ENCODE peak calls at places on chromosomes 5 and 9, in seven cellular contexts. X is IMR-90, H is mesenchymal stem cell, R is H1, A is H9, P is neuronal stem cell, C is mesendoderm. E is an unnamed sample.

GRCh38 chr9:102631559-102631958 is 363.6 kb upstream of the CYLC2 start:
- DNase-seq in X (no peak), H (no peak), R (no peak), A (no peak), P (no peak), C (peak), E (peak)

GRCh38 chr9:121661328-121661727 is 9.9 kb downstream of the DAB2IP start:
- DNase-seq in X (no peak), H (no peak), R (no peak), A (no peak), P (no peak), C (no peak), E (no peak)

GRCh38 chr5:154811239-154811638 is 39.2 kb downstream of the FAXDC2 start:
- DNase-seq in X (no peak), H (no peak), R (no peak), A (no peak), P (no peak), C (no peak), E (no peak)

GRCh38 chr9:134231330-134231745 is 67.0 kb upstream of the RNU6ATAC start:
- DNase-seq in X (no peak), H (no peak), R (no peak), A (no peak), P (no peak), C (no peak), E (no peak)

GRCh38 chr9:133848471-133848870 is 110.3 kb upstream of the SARDH start:
- DNase-seq in X (no peak), H (no peak), R (no peak), A (no peak), P (no peak), C (no peak), E (no peak)

GRCh38 chr9:128762664-128763449 is 8.9 kb downstream of the ZER1 start:
- DNase-seq in X (no peak), H (no peak), R (no peak), A (no peak), P (no peak), C (no peak), E (no peak)

GRCh38 chr9:134551657-134552348 is 89.8 kb upstream of the COL5A1 start:
- DNase-seq in X (peak), H (peak), R (no peak), A (no peak), P (no peak), C (no peak), E (no peak)

GRCh38 chr5:135535820-135536801 is at the start of gene NEUROG1:
- DNase-seq in X (no peak), H (no peak), R (peak), A (peak), P (peak), C (peak), E (no peak)

GRCh38 chr9:3992924-3993323 is 306.9 kb downstream of the GLIS3 start:
- DNase-seq in X (peak), H (peak), R (no peak), A (no peak), P (no peak), C (peak), E (peak)

GRCh38 chr9:93209097-93209496 is 25.2 kb downstream of the WNK2 start:
- DNase-seq in X (no peak), H (no peak), R (no peak), A (no peak), P (no peak), C (no peak), E (no peak)

GRCh38 chr5:148912714-148913398 is 86.4 kb downstream of the ADRB2 start:
- DNase-seq in X (peak), H (peak), R (peak), A (peak), P (peak), C (peak), E (peak)

GRCh38 chr9:2655411-2655901 is 33.9 kb downstream of the VLDLR start:
- DNase-seq in X (peak), H (peak), R (no peak), A (no peak), P (no peak), C (no peak), E (peak)

GRCh38 chr5:147240266-147240985 is 5.6 kb downstream of the STK32A start:
- DNase-seq in X (no peak), H (no peak), R (no peak), A (no peak), P (no peak), C (peak), E (no peak)

GRCh38 chr5:115842089-115842881 is 550 bp downstream of the AP3S1 start:
- DNase-seq in X (no peak), H (peak), R (peak), A (no peak), P (no peak), C (no peak), E (peak)

GRCh38 chr9:33289501-33289900 is 815 bp upstream of the NFX1 start:
- DNase-seq in X (no peak), H (no peak), R (no peak), A (peak), P (no peak), C (peak), E (no peak)

GRCh38 chr5:178624626-178625546 is 2.0 kb downstream of the CLK4 start:
- DNase-seq in X (peak), H (peak), R (no peak), A (no peak), P (no peak), C (peak), E (no peak)

GRCh38 chr9:33105504-33105903 is 29.0 kb upstream of the SMU1 start:
- DNase-seq in X (no peak), H (no peak), R (no peak), A (no peak), P (no peak), C (no peak), E (no peak)

GRCh38 chr9:111842313-111842712 is 47.6 kb upstream of the SHOC1 start:
- DNase-seq in X (no peak), H (peak), R (no peak), A (no peak), P (no peak), C (no peak), E (no peak)

GRCh38 chr9:2107906-2108451 is 92.8 kb downstream of the SMARCA2 start:
- DNase-seq in X (no peak), H (no peak), R (no peak), A (no peak), P (no peak), C (no peak), E (no peak)

GRCh38 chr5:81228084-81228483 is 5.0 kb upstream of the CKMT2 start:
- DNase-seq in X (no peak), H (no peak), R (no peak), A (no peak), P (no peak), C (no peak), E (no peak)

GRCh38 chr9:27400334-27400875 is 103.5 kb upstream of the EQTN start:
- DNase-seq in X (no peak), H (no peak), R (no peak), A (no peak), P (no peak), C (no peak), E (no peak)

GRCh38 chr5:58629190-58630159 is 46.6 kb downstream of the RAB3C start:
- DNase-seq in X (no peak), H (no peak), R (no peak), A (no peak), P (no peak), C (no peak), E (no peak)

GRCh38 chr5:110441035-110441434 is 285.4 kb downstream of the TMEM232 start:
- DNase-seq in X (peak), H (peak), R (no peak), A (peak), P (peak), C (peak), E (peak)

GRCh38 chr9:1429328-1429727 is 379.2 kb downstream of the DMRT2 start:
- DNase-seq in X (no peak), H (no peak), R (peak), A (no peak), P (peak), C (peak), E (peak)

DNA sequence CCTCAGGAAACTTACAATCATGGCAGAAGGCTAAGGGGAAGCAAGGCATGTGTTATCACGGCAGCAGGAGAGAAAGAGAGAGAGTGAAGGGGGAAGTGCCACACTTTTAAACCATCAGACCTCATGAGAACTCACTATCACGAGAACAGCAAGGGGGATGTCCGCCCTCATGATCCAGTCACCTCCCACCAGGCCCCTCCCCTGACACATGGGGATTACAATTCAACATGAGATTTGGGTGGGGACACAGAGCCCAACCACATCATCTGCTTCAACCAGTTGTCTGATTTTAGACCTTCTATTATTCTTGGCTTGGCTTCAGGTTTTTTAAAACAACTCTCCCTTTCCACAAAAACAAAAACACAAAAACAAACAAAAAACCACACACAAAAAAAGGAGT is 93.6 kb upstream of the BASP1 start:
- DNase-seq in X (no peak), H (no peak), R (no peak), A (no peak), P (no peak), C (no peak), E (no peak)
- H3K4ac ChIP-seq in X (peak), H (no peak), R (no peak), A (no peak), P (no peak), C (no peak), E (no peak)

GRCh38 chr5:88824892-88825781 is 57.8 kb downstream of the MEF2C start:
- DNase-seq in X (peak), H (peak), R (no peak), A (no peak), P (no peak), C (no peak), E (peak)

GRCh38 chr5:88829053-88829452 is 53.9 kb downstream of the MEF2C start:
- DNase-seq in X (no peak), H (no peak), R (no peak), A (no peak), P (no peak), C (peak), E (no peak)

GRCh38 chr5:88827997-88828396 is 55.0 kb downstream of the MEF2C start:
- DNase-seq in X (peak), H (no peak), R (no peak), A (no peak), P (no peak), C (no peak), E (no peak)

GRCh38 chr5:88825782-88826110 is 57.2 kb downstream of the MEF2C start:
- DNase-seq in X (peak), H (no peak), R (no peak), A (no peak), P (no peak), C (peak), E (peak)

DNA sequence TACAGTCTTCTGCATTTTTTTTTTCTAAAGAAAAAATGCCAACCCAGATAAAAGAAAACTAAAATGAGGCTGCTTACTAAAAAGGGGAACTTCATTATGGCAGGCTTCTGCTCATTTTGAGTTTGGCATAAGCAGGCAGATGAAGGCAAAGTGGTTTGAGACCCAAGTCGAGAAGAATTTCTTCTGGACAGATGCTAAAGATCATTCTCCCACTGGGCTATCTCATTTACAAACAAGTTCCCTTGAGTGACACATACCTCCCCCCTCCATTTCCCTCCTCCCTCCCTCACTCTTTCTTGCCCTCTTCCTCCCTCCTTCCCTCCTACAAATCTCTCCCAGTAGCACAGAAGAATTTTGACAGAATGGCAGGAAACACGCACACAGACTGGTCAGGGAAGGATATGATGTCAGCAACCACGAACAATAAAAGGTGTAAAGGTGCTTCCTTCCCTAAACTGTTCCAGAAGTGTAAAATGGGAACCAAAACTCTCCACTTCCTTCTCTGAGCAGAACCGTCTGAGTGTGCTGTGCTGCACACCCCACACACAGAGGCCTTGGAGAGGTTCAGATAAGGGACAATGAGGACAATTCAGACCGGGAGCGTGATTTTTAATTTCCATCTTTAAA is 55.9 kb downstream of the MEF2C start:
- DNase-seq in X (peak), H (peak), R (no peak), A (peak), P (no peak), C (peak), E (peak)
- H3K4me2 ChIP-seq in X (peak), H (peak), R (no peak), A (no peak), P (no peak), C (no peak), E (peak)

GRCh38 chr5:63963080-63963735 is 963 bp upstream of the HTR1A start:
- DNase-seq in X (peak), H (peak), R (peak), A (peak), P (peak), C (peak), E (peak)
- H3K4ac ChIP-seq in X (no peak), H (no peak), R (no peak), A (no peak), P (no peak), C (no peak), E (no peak)

GRCh38 chr9:74742176-74742575 is 145.5 kb downstream of the TRPM6 start:
- DNase-seq in X (no peak), H (no peak), R (no peak), A (no peak), P (no peak), C (no peak), E (no peak)

DNA sequence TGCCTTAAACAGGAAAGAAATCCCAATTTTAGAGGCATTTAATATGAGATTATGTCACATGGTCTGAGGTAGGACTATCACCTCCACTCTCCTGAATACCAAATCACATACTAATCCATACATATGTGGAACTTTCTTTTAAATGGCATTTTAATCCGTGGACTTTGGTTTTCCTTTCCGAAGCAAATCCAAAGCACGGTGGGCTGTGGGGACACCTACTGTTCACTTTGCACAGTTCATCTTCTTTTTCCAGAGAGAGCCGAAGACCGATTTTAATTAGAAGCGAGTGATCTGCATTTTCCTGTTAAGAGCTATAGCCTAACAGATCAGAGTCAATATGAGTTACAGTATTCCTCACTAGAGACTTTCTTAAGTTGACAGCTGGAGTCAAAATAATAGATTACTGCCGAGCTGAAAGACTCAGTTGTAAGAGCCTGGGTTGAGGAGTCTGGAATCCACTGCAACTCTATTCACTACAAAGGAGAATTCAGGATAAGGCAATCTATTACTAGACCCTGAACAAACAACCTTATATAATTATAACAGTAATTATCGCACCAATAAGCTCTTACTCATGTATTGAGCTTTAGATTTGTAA is 144.8 kb downstream of the TRPM6 start:
- DNase-seq in X (peak), H (peak), R (no peak), A (peak), P (peak), C (peak), E (peak)
- H3K4me2 ChIP-seq in X (no peak), H (no peak), R (no peak), A (no peak), P (no peak), C (no peak), E (no peak)

GRCh38 chr5:174284873-174285272 is 239.4 kb downstream of the NSG2 start:
- DNase-seq in X (no peak), H (no peak), R (no peak), A (no peak), P (no peak), C (no peak), E (no peak)
- H3K4ac ChIP-seq in X (no peak), H (no peak), R (no peak), A (no peak), P (no peak), C (no peak), E (no peak)

DNA sequence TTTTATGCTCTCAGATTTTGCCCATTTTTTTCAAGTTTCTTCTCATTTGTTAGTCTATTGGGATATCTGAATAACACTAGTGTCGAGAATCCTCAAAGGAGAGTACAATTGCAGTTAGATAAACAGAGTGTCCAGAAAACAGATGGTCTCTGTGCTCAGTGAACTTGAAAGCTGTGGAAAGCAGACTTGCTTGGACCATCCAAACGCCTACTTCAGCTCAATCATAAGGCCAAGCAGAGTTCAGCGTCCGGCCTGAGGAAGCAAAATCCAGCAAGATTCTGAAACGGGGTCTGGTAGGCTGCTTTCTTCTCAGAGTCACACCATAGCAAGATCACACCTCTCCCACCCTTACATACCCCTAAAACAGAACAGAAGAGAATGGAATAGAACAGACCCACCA is 35.9 kb upstream of the UGT3A1 start:
- DNase-seq in X (no peak), H (no peak), R (no peak), A (no peak), P (no peak), C (no peak), E (no peak)
- H3K4me2 ChIP-seq in X (no peak), H (no peak), R (no peak), A (no peak), P (no peak), C (no peak), E (no peak)